ENCODE peak calls at places on chromosomes 3 and 15, in five cellular contexts. U is CD4-positive, alpha-beta memory T cell; Y is left lung; K is EL; B is stimulated activated CD8-positive, alpha-beta memory T cell treated with anti-CD3 and anti-CD28 coated beads, Interleukin-4, amount 100 ng/mL, for 24 hours. X is an unnamed sample.

GRCh38 chr3:73432021-73432722 is 192.6 kb downstream of the PDZRN3 start:
- DNase-seq in K (peak), U (peak), B (no peak), Y (no peak), X (peak)

GRCh38 chr3:142604940-142605339 is 8.7 kb downstream of the PLS1 start:
- DNase-seq in Y (no peak), K (no peak), U (no peak), B (no peak), X (no peak)

GRCh38 chr3:129676985-129677384 is 70.5 kb upstream of the PLXND1 start:
- DNase-seq in B (no peak), U (no peak), Y (no peak), K (no peak), X (no peak)

GRCh38 chr15:87349181-87349580 is 907.4 kb downstream of the NTRK3 start:
- DNase-seq in K (no peak), B (no peak), Y (no peak), U (no peak), X (no peak)

GRCh38 chr3:30625541-30626438 is 19.4 kb downstream of the TGFBR2 start:
- DNase-seq in Y (no peak), B (no peak), U (no peak), K (peak), X (no peak)

GRCh38 chr15:96351801-96352593 is 21.5 kb downstream of the NR2F2 start:
- DNase-seq in B (no peak), U (no peak), K (no peak), Y (peak), X (no peak)

GRCh38 chr3:152977356-152977755 is 142.4 kb downstream of the P2RY1 start:
- DNase-seq in U (no peak), B (no peak), Y (no peak), K (no peak), X (no peak)

GRCh38 chr3:184423567-184423966 is 43.7 kb downstream of the CHRD start:
- DNase-seq in Y (no peak), U (no peak), K (no peak), B (no peak), X (no peak)

GRCh38 chr3:128215290-128215689 is 62.0 kb downstream of the EEFSEC start:
- DNase-seq in B (no peak), K (no peak), U (no peak), Y (no peak), X (no peak)

GRCh38 chr3:50088725-50089602 is at the start of gene RBM5:
- DNase-seq in U (peak), Y (peak), K (peak), B (peak), X (peak)

GRCh38 chr3:72844436-72844999 is 3.7 kb downstream of the SHQ1 start:
- DNase-seq in K (peak), Y (no peak), U (no peak), B (no peak), X (peak)

GRCh38 chr15:98875309-98875708 is 132.3 kb downstream of the PGPEP1L start:
- DNase-seq in B (no peak), K (no peak), U (no peak), Y (no peak), X (no peak)

GRCh38 chr3:94405258-94406035 is 342.6 kb downstream of the NSUN3 start:
- DNase-seq in U (no peak), B (no peak), K (peak), Y (no peak), X (no peak)

GRCh38 chr3:143201066-143201465 is 81.5 kb downstream of the CHST2 start:
- DNase-seq in U (no peak), K (no peak), B (no peak), Y (no peak), X (no peak)

GRCh38 chr3:104578558-104578957 is 788.2 kb upstream of the ALCAM start:
- DNase-seq in Y (no peak), U (no peak), B (no peak), K (no peak), X (no peak)

GRCh38 chr3:193850084-193850619 is 257.1 kb downstream of the OPA1 start:
- DNase-seq in K (no peak), U (no peak), Y (no peak), B (no peak), X (no peak)

GRCh38 chr15:89364741-89365450 is 30.3 kb upstream of the POLG start:
- DNase-seq in U (no peak), K (no peak), Y (no peak), B (no peak), X (no peak)

GRCh38 chr3:108293858-108294257 is 2.5 kb upstream of the HHLA2 start:
- DNase-seq in B (no peak), U (no peak), K (no peak), Y (no peak), X (peak)

GRCh38 chr15:68080783-68081182 is 26.7 kb downstream of the PIAS1 start:
- DNase-seq in U (no peak), K (no peak), B (no peak), Y (no peak), X (no peak)

GRCh38 chr3:13624671-13625125 is 75.8 kb downstream of the FBLN2 start:
- DNase-seq in B (no peak), U (no peak), K (no peak), Y (no peak), X (no peak)

GRCh38 chr3:195918176-195918575 is 9.8 kb upstream of the TNK2 start:
- DNase-seq in K (no peak), U (no peak), B (no peak), Y (no peak), X (no peak)

GRCh38 chr15:58752716-58753115 is 3.2 kb upstream of the ADAM10 start:
- DNase-seq in Y (no peak), B (no peak), K (no peak), U (no peak), X (no peak)

GRCh38 chr15:31308185-31308639 is 18.4 kb upstream of the KLF13 start:
- DNase-seq in K (no peak), B (no peak), U (no peak), Y (no peak), X (peak)

GRCh38 chr15:57554063-57554820 is 37.5 kb upstream of the MYZAP start:
- DNase-seq in Y (no peak), B (no peak), U (no peak), K (no peak), X (no peak)

GRCh38 chr3:128133273-128133883 is 9.8 kb upstream of the RUVBL1 start:
- DNase-seq in B (no peak), Y (no peak), U (peak), K (peak), X (no peak)

GRCh38 chr3:196165850-196166249 is 45.4 kb downstream of the ZDHHC19 start:
- DNase-seq in B (no peak), U (no peak), Y (peak), K (no peak), X (no peak)

GRCh38 chr15:42549782-42550392 is 1.2 kb downstream of the HAUS2 start:
- DNase-seq in K (no peak), U (no peak), B (no peak), Y (no peak), X (no peak)

GRCh38 chr3:15512173-15512572 is 9.3 kb downstream of the COLQ start:
- DNase-seq in K (no peak), U (no peak), B (no peak), Y (peak), X (no peak)

GRCh38 chr15:32649336-32649735 is 7.8 kb downstream of the SCG5 start:
- DNase-seq in B (no peak), U (no peak), K (peak), Y (no peak), X (no peak)

GRCh38 chr3:50327129-50327528 is 894 bp downstream of the TUSC2 start:
- DNase-seq in B (no peak), U (no peak), Y (no peak), K (no peak), X (no peak)

GRCh38 chr15:79339588-79340314 is 28.8 kb downstream of the TMED3 start:
- DNase-seq in B (no peak), K (peak), Y (no peak), U (no peak), X (peak)

GRCh38 chr15:92071030-92071644 is 217.6 kb downstream of the SLCO3A1 start:
- DNase-seq in K (no peak), U (no peak), B (no peak), Y (peak), X (no peak)

GRCh38 chr3:158352551-158352950 is 218.4 kb upstream of the MLF1 start:
- DNase-seq in Y (no peak), B (no peak), K (no peak), U (no peak), X (no peak)

X was measured in GM13976.